ENCODE peak calls at places on chromosomes 2 and 18, in ten cellular contexts. N is WTC11; H is spleen; V is glutamatergic neuron; A is CD4-positive, alpha-beta T cell; S is NB4; C is mesothelial cell of epicardium; R is hepatocyte; Z is uterus; O is GM12865. W is an unnamed sample.

GRCh38 chr2:164560181-164560792 is 61.0 kb downstream of the GRB14 start:
- DNase-seq in N (no peak), H (no peak), V (no peak), A (no peak), S (peak), C (no peak), R (peak), Z (no peak), O (peak), W (peak)

GRCh38 chr2:206804326-206804725 is 38.9 kb downstream of the FASTKD2 start:
- DNase-seq in N (no peak), H (no peak), V (no peak), A (no peak), S (no peak), C (no peak), R (no peak), Z (no peak), O (no peak), W (no peak)

GRCh38 chr18:10454800-10455550 is 540 bp downstream of the APCDD1 start:
- DNase-seq in N (peak), H (no peak), V (peak), A (no peak), S (peak), C (peak), R (peak), Z (peak), O (no peak), W (peak)

GRCh38 chr2:235577404-235578330 is 83.8 kb downstream of the AGAP1 start:
- DNase-seq in N (no peak), H (no peak), V (no peak), A (no peak), S (no peak), C (no peak), R (no peak), Z (no peak), O (no peak), W (peak)

GRCh38 chr2:151260492-151261239 is 997 bp downstream of the RBM43 start:
- DNase-seq in N (no peak), H (no peak), V (no peak), A (peak), S (no peak), C (no peak), R (no peak), Z (no peak), O (no peak), W (no peak)

GRCh38 chr18:46660955-46661749 is 4.1 kb upstream of the LOXHD1 start:
- DNase-seq in N (peak), H (peak), V (peak), A (no peak), S (no peak), C (no peak), R (peak), Z (no peak), O (no peak), W (peak)

GRCh38 chr2:115163572-115163971 is 721.1 kb downstream of the DPP10 start:
- DNase-seq in N (no peak), H (no peak), V (no peak), A (no peak), S (no peak), C (no peak), R (peak), Z (no peak), O (no peak), W (no peak)

GRCh38 chr2:28515176-28515751 is 19.4 kb downstream of the PLB1 start:
- DNase-seq in N (no peak), H (no peak), V (no peak), A (no peak), S (no peak), C (no peak), R (no peak), Z (no peak), O (no peak), W (no peak)

GRCh38 chr2:129396980-129397599 is 582.4 kb upstream of the RAB6C start:
- DNase-seq in N (peak), H (peak), V (peak), A (no peak), S (peak), C (no peak), R (peak), Z (no peak), O (peak), W (peak)

GRCh38 chr2:13006829-13007715 is 290.3 kb downstream of the TRIB2 start:
- DNase-seq in N (peak), H (no peak), V (peak), A (peak), S (peak), C (peak), R (peak), Z (peak), O (peak), W (peak)

GRCh38 chr2:56449449-56449860 is 265.7 kb downstream of the CCDC85A start:
- DNase-seq in N (no peak), H (no peak), V (no peak), A (no peak), S (no peak), C (no peak), R (peak), Z (no peak), O (no peak), W (no peak)

GRCh38 chr2:98157557-98157956 is 70.6 kb downstream of the VWA3B start:
- DNase-seq in N (peak), H (no peak), V (peak), A (no peak), S (no peak), C (no peak), R (no peak), Z (no peak), O (peak), W (peak)

GRCh38 chr2:96493072-96493471 is 12.1 kb downstream of the NEURL3 start:
- DNase-seq in N (peak), H (no peak), V (no peak), A (no peak), S (no peak), C (no peak), R (no peak), Z (no peak), O (peak), W (no peak)

GRCh38 chr2:75532488-75532887 is 28.3 kb downstream of the EVA1A start:
- DNase-seq in N (no peak), H (no peak), V (no peak), A (no peak), S (no peak), C (no peak), R (no peak), Z (no peak), O (no peak), W (no peak)

GRCh38 chr2:150974223-150974622 is 287.4 kb downstream of the RBM43 start:
- DNase-seq in N (no peak), H (no peak), V (no peak), A (no peak), S (no peak), C (no peak), R (no peak), Z (no peak), O (no peak), W (no peak)

GRCh38 chr2:38030590-38031326 is 45.2 kb downstream of the CYP1B1 start:
- DNase-seq in N (no peak), H (no peak), V (no peak), A (no peak), S (no peak), C (no peak), R (no peak), Z (peak), O (no peak), W (no peak)

GRCh38 chr2:161576421-161576820 is 47.8 kb upstream of the SLC4A10 start:
- DNase-seq in N (peak), H (no peak), V (no peak), A (no peak), S (peak), C (no peak), R (no peak), Z (no peak), O (peak), W (no peak)

GRCh38 chr2:226524381-226524843 is 275.2 kb downstream of the IRS1 start:
- DNase-seq in N (no peak), H (no peak), V (no peak), A (no peak), S (peak), C (no peak), R (peak), Z (peak), O (no peak), W (no peak)

GRCh38 chr2:241496904-241497877 is 11.2 kb downstream of the STK25 start:
- DNase-seq in N (no peak), H (no peak), V (no peak), A (no peak), S (no peak), C (no peak), R (no peak), Z (no peak), O (no peak), W (no peak)

GRCh38 chr2:169221745-169222369 is 140.5 kb downstream of the LRP2 start:
- DNase-seq in N (no peak), H (no peak), V (no peak), A (no peak), S (peak), C (no peak), R (peak), Z (no peak), O (no peak), W (peak)
- TF ChIP-seq CTCF in N (no peak), H (peak), V (peak), A (no peak), S (peak), C (peak), R (peak), Z (no peak), O (peak), W (peak)

GRCh38 chr2:74440378-74441110 is 1.2 kb downstream of the RTKN start:
- DNase-seq in N (peak), H (peak), V (peak), A (no peak), S (peak), C (peak), R (peak), Z (peak), O (peak), W (peak)
- TF ChIP-seq CTCF in N (no peak), H (peak), V (no peak), A (no peak), S (no peak), C (no peak), R (no peak), Z (peak), O (peak), W (peak)

GRCh38 chr2:163248321-163249090 is 409.9 kb upstream of the KCNH7 start:
- DNase-seq in N (no peak), H (no peak), V (no peak), A (no peak), S (no peak), C (no peak), R (no peak), Z (no peak), O (no peak), W (no peak)

GRCh38 chr2:163246111-163246510 is 407.5 kb upstream of the KCNH7 start:
- DNase-seq in N (no peak), H (no peak), V (no peak), A (no peak), S (no peak), C (no peak), R (no peak), Z (no peak), O (no peak), W (no peak)

GRCh38 chr2:163252199-163252598 is 413.6 kb upstream of the KCNH7 start:
- DNase-seq in N (no peak), H (no peak), V (no peak), A (no peak), S (no peak), C (no peak), R (no peak), Z (no peak), O (no peak), W (no peak)

GRCh38 chr2:163247151-163247872 is 408.7 kb upstream of the KCNH7 start:
- DNase-seq in N (no peak), H (no peak), V (no peak), A (no peak), S (no peak), C (no peak), R (no peak), Z (no peak), O (no peak), W (no peak)
- TF ChIP-seq CTCF in N (no peak), H (no peak), V (no peak), A (no peak), S (no peak), C (no peak), R (no peak), Z (no peak), O (no peak), W (no peak)

GRCh38 chr18:48974304-48975220 is 23.8 kb upstream of the SMAD7 start:
- DNase-seq in N (peak), H (no peak), V (peak), A (no peak), S (no peak), C (no peak), R (peak), Z (no peak), O (no peak), W (no peak)
- TF ChIP-seq CTCF in N (no peak), H (no peak), V (no peak), A (no peak), S (no peak), C (no peak), R (peak), Z (no peak), O (no peak), W (no peak)

DNA sequence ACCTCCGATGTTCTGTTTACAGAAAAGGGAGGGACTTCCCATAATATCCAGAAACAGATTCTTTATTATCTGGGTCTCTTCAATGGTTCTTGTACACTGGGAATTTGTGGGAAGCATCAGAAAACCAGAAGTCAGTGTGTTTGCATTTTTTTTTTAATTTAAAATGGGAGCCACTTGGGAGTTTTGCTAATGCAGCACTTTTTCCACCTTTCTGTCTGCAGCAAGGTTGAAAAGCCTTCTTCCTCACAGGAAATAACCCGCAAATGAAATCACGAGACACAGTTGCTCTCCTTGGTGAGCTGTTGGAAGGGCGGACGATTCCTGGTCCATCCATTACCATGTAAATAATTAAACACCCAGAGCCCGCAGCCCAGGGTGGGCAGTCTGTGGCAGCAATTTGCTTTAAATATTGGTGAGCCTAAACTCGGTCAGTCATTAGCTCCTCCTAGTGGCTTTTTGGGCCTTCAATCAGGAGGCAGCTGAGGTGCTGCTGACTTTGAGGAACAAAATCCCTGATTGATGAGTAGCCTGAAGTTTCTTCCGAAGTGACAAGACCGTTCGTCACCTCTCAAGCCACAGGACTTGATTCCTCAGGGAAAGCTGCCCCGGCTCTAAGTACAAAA is 471.5 kb downstream of the EPHA4 start:
- DNase-seq in N (peak), H (no peak), V (peak), A (no peak), S (no peak), C (no peak), R (peak), Z (no peak), O (no peak), W (peak)
- TF ChIP-seq CTCF in N (no peak), H (no peak), V (peak), A (no peak), S (peak), C (no peak), R (peak), Z (no peak), O (no peak), W (no peak)

GRCh38 chr2:190328748-190329147 is 9.1 kb upstream of the HIBCH start:
- DNase-seq in N (no peak), H (no peak), V (no peak), A (no peak), S (no peak), C (no peak), R (no peak), Z (no peak), O (no peak), W (no peak)
- TF ChIP-seq CTCF in N (no peak), H (no peak), V (no peak), A (no peak), S (no peak), C (no peak), R (peak), Z (no peak), O (no peak), W (peak)

GRCh38 chr18:62757399-62758010 is 42.2 kb downstream of the PHLPP1 start:
- DNase-seq in N (no peak), H (no peak), V (no peak), A (no peak), S (no peak), C (no peak), R (no peak), Z (no peak), O (no peak), W (no peak)
- TF ChIP-seq CTCF in N (no peak), H (no peak), V (no peak), A (no peak), S (no peak), C (no peak), R (no peak), Z (no peak), O (no peak), W (no peak)